ENCODE peak calls at places on chromosome 7, in ten cellular contexts. I, O, P, D, K, C, V, B, U and N are unnamed samples.

GRCh38 chr7:7751243-7752092 is 33.1 kb upstream of the RPA3 start:
- DNase-seq in I (no peak), O (no peak), P (no peak), D (no peak), K (no peak), C (no peak), V (no peak), B (no peak), U (no peak), N (no peak)

GRCh38 chr7:64875658-64876406 is 27.2 kb upstream of the ZNF273 start:
- DNase-seq in I (no peak), O (no peak), P (no peak), D (no peak), K (no peak), C (no peak), V (peak; percentile 51), B (no peak), U (no peak), N (no peak)

GRCh38 chr7:82625377-82625776 is 181.8 kb upstream of the CACNA2D1 start:
- DNase-seq in I (no peak), O (no peak), P (no peak), D (no peak), K (no peak), C (no peak), V (no peak), B (no peak), U (no peak), N (no peak)

GRCh38 chr7:49692516-49692915 is 80.9 kb upstream of the VWC2 start:
- DNase-seq in I (no peak), O (no peak), P (no peak), D (no peak), K (no peak), C (no peak), V (no peak), B (no peak), U (no peak), N (no peak)

GRCh38 chr7:102320601-102321350 is 34.1 kb downstream of the SH2B2 start:
- DNase-seq in I (no peak), O (no peak), P (no peak), D (no peak), K (no peak), C (no peak), V (no peak), B (no peak), U (no peak), N (no peak)

GRCh38 chr7:46220066-46220630 is 299.1 kb upstream of the IGFBP3 start:
- DNase-seq in I (peak; percentile 81), O (peak; percentile 99), P (no peak), D (peak; percentile 51), K (no peak), C (peak; percentile 13), V (no peak), B (no peak), U (no peak), N (no peak)

GRCh38 chr7:44580945-44581344 is 1.1 kb downstream of the TMED4 start:
- DNase-seq in I (no peak), O (no peak), P (no peak), D (no peak), K (peak; percentile 29), C (no peak), V (no peak), B (no peak), U (no peak), N (no peak)

GRCh38 chr7:7653568-7654187 is 13.1 kb downstream of the UMAD1 start:
- DNase-seq in I (peak; percentile 58), O (no peak), P (no peak), D (no peak), K (peak; percentile 23), C (no peak), V (no peak), B (no peak), U (no peak), N (peak; percentile 30)

GRCh38 chr7:98399903-98400537 is 870 bp downstream of the BAIAP2L1 start:
- DNase-seq in I (no peak), O (no peak), P (no peak), D (peak; percentile 63), K (peak; percentile 50), C (peak; percentile 36), V (no peak), B (no peak), U (no peak), N (no peak)

GRCh38 chr7:13880789-13881188 is 108.7 kb downstream of the ETV1 start:
- DNase-seq in I (no peak), O (peak; percentile 82), P (peak; percentile 60), D (peak; percentile 94), K (no peak), C (peak; percentile 81), V (no peak), B (no peak), U (peak; percentile 63), N (no peak)

GRCh38 chr7:156751319-156751718 is 110.7 kb downstream of the RNF32 start:
- DNase-seq in I (no peak), O (peak; percentile 90), P (peak; percentile 84), D (peak; percentile 99), K (no peak), C (peak; percentile 70), V (no peak), B (no peak), U (peak; percentile 73), N (no peak)

GRCh38 chr7:94856643-94857042 is 50.8 kb upstream of the PPP1R9A start:
- DNase-seq in I (no peak), O (no peak), P (no peak), D (peak; percentile 37), K (no peak), C (no peak), V (no peak), B (no peak), U (no peak), N (no peak)

GRCh38 chr7:100604078-100604975 is 2.2 kb downstream of the PCOLCE start:
- DNase-seq in I (peak; percentile 77), O (peak; percentile 42), P (peak; percentile 33), D (peak; percentile 71), K (peak; percentile 81), C (peak; percentile 48), V (peak; percentile 90), B (peak; percentile 86), U (no peak), N (peak; percentile 81)
- TF ChIP-seq CTCF in I (peak; percentile 55), O (peak; percentile 57), P (peak; percentile 63), D (peak; percentile 30), K (peak; percentile 31), C (peak; percentile 80), V (peak; percentile 57), B (peak; percentile 18), U (peak; percentile 46), N (peak; percentile 42)

DNA sequence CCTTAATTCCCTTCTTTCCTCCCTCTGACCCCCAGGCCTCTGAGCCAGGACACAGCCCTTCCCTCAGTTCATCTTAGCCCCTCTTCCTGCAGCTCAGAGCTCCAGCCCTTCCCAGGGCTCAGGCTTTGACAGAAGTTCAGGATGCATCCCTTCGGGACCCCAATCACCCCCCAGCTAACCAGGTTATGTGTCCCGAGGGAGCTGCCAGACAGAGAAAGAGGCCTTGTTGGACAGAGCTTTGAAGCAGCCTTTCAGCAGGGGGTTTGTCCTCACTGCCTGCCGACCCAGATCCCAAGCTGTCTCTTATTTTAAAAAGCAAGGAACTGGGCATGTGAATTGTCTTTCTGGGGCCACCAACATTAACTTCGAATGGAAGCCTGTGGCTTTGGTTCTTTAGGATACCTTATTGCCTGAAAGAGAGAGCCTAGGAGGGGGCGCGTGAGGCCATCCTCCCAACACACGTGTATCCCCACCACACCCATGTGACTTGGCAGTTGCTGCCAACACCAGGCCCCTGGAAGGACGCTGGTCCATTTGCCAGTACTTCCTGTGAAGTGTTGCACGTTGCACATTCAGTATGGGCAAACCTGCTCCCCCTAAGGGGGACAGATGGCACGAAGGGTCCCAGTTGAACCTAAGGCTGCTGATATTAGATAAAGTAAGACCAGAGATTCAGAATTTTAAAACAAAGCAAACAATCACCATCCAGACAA is 859 bp downstream of the CCDC136 start:
- DNase-seq in I (no peak), O (no peak), P (no peak), D (no peak), K (no peak), C (no peak), V (no peak), B (no peak), U (no peak), N (peak; percentile 79)
- TF ChIP-seq CTCF in I (no peak), O (no peak), P (no peak), D (no peak), K (no peak), C (no peak), V (no peak), B (no peak), U (no peak), N (peak; percentile 22)

GRCh38 chr7:28358423-28358868 is 53.9 kb upstream of the CREB5 start:
- DNase-seq in I (peak; percentile 41), O (peak; percentile 88), P (peak; percentile 91), D (peak; percentile 99), K (no peak), C (peak; percentile 97), V (no peak), B (no peak), U (peak; percentile 96), N (no peak)

GRCh38 chr7:28360739-28361138 is 51.6 kb upstream of the CREB5 start:
- DNase-seq in I (peak; percentile 19), O (no peak), P (no peak), D (no peak), K (no peak), C (no peak), V (no peak), B (no peak), U (no peak), N (peak; percentile 53)

GRCh38 chr7:28362812-28363211 is 49.5 kb upstream of the CREB5 start:
- DNase-seq in I (no peak), O (no peak), P (no peak), D (no peak), K (no peak), C (no peak), V (no peak), B (no peak), U (no peak), N (no peak)

GRCh38 chr7:28369523-28369922 is 42.8 kb upstream of the CREB5 start:
- DNase-seq in I (no peak), O (no peak), P (no peak), D (no peak), K (no peak), C (no peak), V (no peak), B (no peak), U (no peak), N (peak; percentile 47)

DNA sequence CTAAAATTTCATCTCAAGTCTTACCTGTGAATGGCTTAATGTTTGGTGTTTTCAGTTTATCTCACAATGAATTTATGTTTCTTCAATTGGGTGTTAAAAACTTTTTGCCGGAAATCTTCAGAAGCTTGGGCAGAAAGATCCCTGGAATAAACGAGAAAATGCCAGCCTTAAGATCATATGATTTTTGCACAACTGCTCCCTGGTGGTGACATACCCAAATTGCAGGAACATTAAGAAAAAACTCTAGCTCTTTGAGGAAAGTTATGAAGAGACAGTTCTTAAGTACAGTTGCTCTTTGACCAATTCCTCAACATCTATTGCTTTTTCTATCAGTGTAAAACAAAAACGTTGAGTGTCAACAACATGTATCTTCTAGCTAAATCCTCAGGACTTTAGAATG is 48.2 kb upstream of the CREB5 start:
- DNase-seq in I (no peak), O (no peak), P (no peak), D (no peak), K (no peak), C (no peak), V (no peak), B (no peak), U (no peak), N (no peak)
- TF ChIP-seq CTCF in I (peak; percentile 23), O (peak; percentile 51), P (peak; percentile 42), D (peak; percentile 32), K (peak; percentile 22), C (peak; percentile 62), V (peak; percentile 35), B (peak; percentile 9), U (peak; percentile 41), N (peak; percentile 56)

GRCh38 chr7:8823486-8823885 is 390.1 kb downstream of the NXPH1 start:
- DNase-seq in I (no peak), O (no peak), P (no peak), D (no peak), K (no peak), C (no peak), V (no peak), B (no peak), U (no peak), N (peak; percentile 18)
- TF ChIP-seq CTCF in I (no peak), O (no peak), P (no peak), D (no peak), K (no peak), C (no peak), V (no peak), B (no peak), U (no peak), N (peak; percentile 47)